ENCODE peak calls at places on chromosomes 6 and 20, in nine cellular contexts. D is GM19239; Y is stimulated activated CD4-positive, alpha-beta T cell treated with anti-CD3 and anti-CD28 coated beads, Interleukin-15, amount 100 ng/mL, for 24 hours; V is endodermal cell; S is NT2/D1; W is naive thymus-derived CD8-positive, alpha-beta T cell; K is fibroblast of villous mesenchyme; X is AG10803; C is GM13977. R is an unnamed sample.

GRCh38 chr6:4368649-4369048 is 233.3 kb upstream of the ECI2 start:
- DNase-seq in C (no peak), K (no peak), X (no peak), V (no peak), W (no peak), Y (no peak), S (no peak), D (no peak), R (no peak)

GRCh38 chr20:19802492-19803158 is 44.6 kb downstream of the RIN2 start:
- DNase-seq in V (peak), Y (no peak), C (no peak), K (no peak), D (no peak), S (no peak), X (no peak), W (no peak), R (no peak)

GRCh38 chr6:135895231-135895931 is 43.9 kb downstream of the PDE7B start:
- DNase-seq in K (no peak), Y (no peak), D (no peak), V (no peak), S (no peak), W (no peak), X (no peak), C (no peak), R (no peak)

GRCh38 chr6:115055579-115055978 is 712.8 kb upstream of the HS3ST5 start:
- DNase-seq in V (no peak), W (no peak), S (no peak), Y (no peak), C (no peak), X (no peak), K (no peak), D (no peak), R (no peak)

GRCh38 chr6:13284646-13285045 is 43.7 kb downstream of the TBC1D7 start:
- DNase-seq in K (no peak), C (no peak), S (no peak), X (no peak), D (no peak), Y (no peak), W (no peak), V (no peak), R (no peak)

GRCh38 chr20:62201173-62202082 is 18.6 kb downstream of the MTG2 start:
- DNase-seq in W (no peak), C (peak), X (no peak), V (no peak), Y (no peak), K (no peak), D (peak), S (no peak), R (no peak)

GRCh38 chr6:26598267-26598666 is 1.5 kb downstream of the ABT1 start:
- DNase-seq in S (no peak), X (no peak), K (no peak), D (no peak), Y (no peak), W (no peak), V (no peak), C (no peak), R (no peak)

GRCh38 chr6:31621991-31622390 is 1.5 kb downstream of the PRRC2A start:
- DNase-seq in S (no peak), X (peak), K (peak), C (no peak), D (no peak), V (no peak), Y (no peak), W (no peak), R (no peak)

GRCh38 chr6:3090013-3090412 is 21.7 kb downstream of the RIPK1 start:
- DNase-seq in V (no peak), D (no peak), W (no peak), S (no peak), X (peak), K (no peak), Y (no peak), C (no peak), R (no peak)

GRCh38 chr20:63768591-63769515 is 29.3 kb downstream of the SLC2A4RG start:
- DNase-seq in K (no peak), Y (no peak), D (no peak), C (no peak), W (no peak), X (no peak), S (no peak), V (no peak), R (no peak)

GRCh38 chr20:46430921-46431712 is 24.7 kb upstream of the ELMO2 start:
- DNase-seq in D (no peak), Y (no peak), K (no peak), W (no peak), C (no peak), V (no peak), S (no peak), X (no peak), R (no peak)

GRCh38 chr6:158962371-158962770 is 37.6 kb downstream of the RSPH3 start:
- DNase-seq in K (no peak), Y (no peak), V (no peak), X (peak), C (no peak), S (no peak), W (no peak), D (no peak), R (no peak)

GRCh38 chr6:82410151-82410621 is 46.6 kb downstream of the TPBG start:
- DNase-seq in W (no peak), D (no peak), C (no peak), K (peak), Y (no peak), S (no peak), X (peak), V (no peak), R (no peak)

GRCh38 chr6:17291778-17292177 is 10.6 kb downstream of the RBM24 start:
- DNase-seq in C (no peak), K (no peak), S (no peak), D (no peak), V (no peak), Y (no peak), X (no peak), W (no peak), R (no peak)

R was measured in stimulated activated naive CD4-positive, alpha-beta T cell treated with Interleukin-2 at 50 U/mL for 16 hours.